ENCODE peak calls at places on chromosome 9, in six cellular contexts. C is prostate gland, Q is stomach, Z is ovary, V is MM.1S, I is WERI-Rb-1. N is an unnamed sample.

GRCh38 chr9:14424323-14424722 is 110.4 kb upstream of the NFIB start:
- DNase-seq in I (no peak), C (no peak), Q (no peak), Z (no peak), V (no peak), N (no peak)

GRCh38 chr9:88952976-88953375 is 38.3 kb upstream of the S1PR3 start:
- DNase-seq in C (no peak), Q (no peak), Z (no peak), V (no peak), I (no peak), N (no peak)

GRCh38 chr9:70761139-70761538 is 346.7 kb upstream of the KLF9 start:
- DNase-seq in Q (no peak), C (no peak), Z (no peak), I (no peak), V (no peak), N (no peak)

GRCh38 chr9:99822096-99822595 is 461 bp downstream of the NR4A3 start:
- DNase-seq in V (peak; percentile 32), C (peak; percentile 6), Q (no peak), I (no peak), Z (peak; percentile 63), N (no peak)

GRCh38 chr9:136855461-136856077 is 3.4 kb downstream of the MAMDC4 start:
- DNase-seq in I (no peak), C (no peak), Q (no peak), V (no peak), Z (peak; percentile 27), N (no peak)

GRCh38 chr9:6869081-6869948 is 111.5 kb downstream of the KDM4C start:
- DNase-seq in I (no peak), Q (no peak), Z (no peak), C (no peak), V (no peak), N (no peak)

GRCh38 chr9:13351768-13352386 is 72.4 kb upstream of the MPDZ start:
- DNase-seq in C (peak; percentile 6), I (no peak), Q (no peak), Z (no peak), V (peak; percentile 16), N (peak; percentile 51)

GRCh38 chr9:34413229-34413852 is 36.6 kb upstream of the MYORG start:
- DNase-seq in I (no peak), V (peak; percentile 58), Q (peak; percentile 29), C (no peak), Z (peak; percentile 53), N (peak; percentile 32)

GRCh38 chr9:18014556-18014955 is 435.7 kb downstream of the SH3GL2 start:
- DNase-seq in Z (no peak), V (no peak), I (no peak), Q (no peak), C (no peak), N (peak; percentile 4)

GRCh38 chr9:18018661-18019060 is 439.8 kb downstream of the SH3GL2 start:
- DNase-seq in C (no peak), Q (no peak), V (no peak), Z (no peak), I (no peak), N (no peak)

GRCh38 chr9:18018241-18018640 is 439.4 kb downstream of the SH3GL2 start:
- DNase-seq in Q (no peak), Z (no peak), C (no peak), I (no peak), V (no peak), N (no peak)

GRCh38 chr9:18020254-18020745 is 441.4 kb downstream of the SH3GL2 start:
- DNase-seq in I (no peak), Q (no peak), V (no peak), Z (no peak), C (no peak), N (no peak)

DNA sequence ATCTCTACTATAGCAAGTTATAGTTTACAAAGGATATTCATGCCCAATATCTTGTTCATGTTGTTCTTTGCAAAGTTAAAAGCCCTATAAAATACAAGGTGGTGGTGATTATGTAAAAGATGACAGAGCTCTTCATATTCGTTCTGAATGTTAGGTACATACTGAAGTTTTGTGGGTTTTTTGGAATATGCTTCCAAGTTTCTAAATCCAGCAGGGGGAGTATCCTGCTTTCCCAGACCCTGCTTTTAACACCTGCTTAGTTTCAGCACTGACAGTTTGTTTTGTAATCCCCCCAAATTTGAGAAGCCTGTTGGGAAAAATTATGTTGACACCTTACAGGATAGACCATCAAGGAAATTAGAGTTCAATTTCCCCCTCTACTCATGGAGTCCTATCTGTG is 438.3 kb downstream of the SH3GL2 start:
- DNase-seq in V (no peak), Q (no peak), Z (no peak), C (no peak), I (no peak), N (no peak)
- TF ChIP-seq CTCF in V (no peak), Q (no peak), Z (no peak), C (no peak), I (peak; percentile 21), N (no peak)

DNA sequence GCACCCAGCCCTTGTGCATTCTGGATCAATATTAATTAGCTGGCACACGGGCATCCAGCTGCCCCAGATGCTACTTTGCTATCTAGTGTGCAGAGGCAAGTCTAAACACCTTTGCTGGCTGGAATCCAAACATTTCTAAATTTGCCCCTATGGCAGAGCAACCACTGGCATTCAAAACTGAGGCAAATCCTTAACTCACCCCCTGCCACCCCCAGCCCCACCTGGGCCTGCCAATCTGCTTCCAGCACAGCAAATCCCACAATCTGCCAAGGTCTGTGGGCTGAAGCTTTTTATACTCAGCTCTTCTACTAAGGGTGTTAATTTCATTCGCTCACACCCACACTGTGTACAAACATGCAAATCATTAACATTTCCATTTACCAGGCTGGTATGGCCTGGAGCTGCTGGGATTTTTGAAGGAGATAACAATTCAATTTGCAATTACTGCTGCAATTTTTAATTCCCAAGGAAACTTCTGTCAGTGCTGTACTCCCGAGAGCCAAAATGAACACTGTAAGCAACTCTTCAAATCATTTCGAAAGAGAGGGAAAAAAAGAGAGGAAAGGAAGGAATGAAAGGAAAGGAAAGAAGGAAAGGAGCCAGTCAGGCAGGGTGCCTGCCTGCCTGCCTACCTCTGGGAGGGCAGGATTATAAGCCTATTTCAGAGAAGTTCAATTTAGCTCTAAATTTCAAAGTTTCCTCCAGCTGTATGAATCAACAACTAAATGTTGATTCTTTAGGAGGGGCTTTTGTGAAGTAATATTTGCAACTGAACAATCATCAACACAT is 35.5 kb downstream of the RAPGEF1 start:
- DNase-seq in Q (no peak), C (no peak), I (peak; percentile 42), V (no peak), Z (no peak), N (peak; percentile 65)
- H3K4me3 ChIP-seq in Q (no peak overlapping the region), C (no peak overlapping the region), I (no peak overlapping the region), V (no peak overlapping the region), Z (no peak overlapping the region), N (no peak overlapping the region)

DNA sequence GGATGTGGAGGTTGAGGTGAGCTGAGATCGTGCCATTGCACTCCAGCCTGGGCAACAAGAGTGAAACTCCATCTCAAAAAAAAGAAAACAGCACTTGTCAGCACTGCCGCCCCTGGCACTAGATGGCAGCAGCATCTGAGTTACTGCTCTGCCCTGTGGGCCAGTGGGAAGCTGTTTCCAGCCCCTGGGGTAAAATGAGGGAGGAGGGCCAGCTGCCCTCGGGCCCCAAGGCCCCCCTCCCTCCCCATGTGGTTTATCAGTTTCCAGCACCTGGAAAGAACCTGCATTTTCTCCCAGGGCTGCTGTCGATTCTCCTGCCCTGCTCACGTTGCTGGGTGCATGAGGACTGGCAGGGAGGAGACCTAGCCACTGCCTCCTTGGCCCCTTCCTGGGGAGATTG is 13.2 kb upstream of the CEL start:
- DNase-seq in V (peak; percentile 57), I (peak; percentile 53), C (no peak), Z (no peak), Q (peak; percentile 60), N (peak; percentile 29)
- H3K36me3 ChIP-seq in V (no peaks in the 10 kb centered on the region), I (peaks cover 98% of the 10 kb centered on the region), C (peaks cover 9% of the 10 kb centered on the region), Z (no peaks in the 10 kb centered on the region), Q (peaks cover 100% of the 10 kb centered on the region), N (peaks cover 34% of the 10 kb centered on the region)

GRCh38 chr9:130864541-130864940 is 29.5 kb downstream of the ABL1 start:
- DNase-seq in I (no peak), C (no peak), V (no peak), Q (no peak), Z (no peak), N (no peak)
- TF ChIP-seq CTCF in I (peak; percentile 6), C (no peak), V (no peak), Q (no peak), Z (no peak), N (no peak)

DNA sequence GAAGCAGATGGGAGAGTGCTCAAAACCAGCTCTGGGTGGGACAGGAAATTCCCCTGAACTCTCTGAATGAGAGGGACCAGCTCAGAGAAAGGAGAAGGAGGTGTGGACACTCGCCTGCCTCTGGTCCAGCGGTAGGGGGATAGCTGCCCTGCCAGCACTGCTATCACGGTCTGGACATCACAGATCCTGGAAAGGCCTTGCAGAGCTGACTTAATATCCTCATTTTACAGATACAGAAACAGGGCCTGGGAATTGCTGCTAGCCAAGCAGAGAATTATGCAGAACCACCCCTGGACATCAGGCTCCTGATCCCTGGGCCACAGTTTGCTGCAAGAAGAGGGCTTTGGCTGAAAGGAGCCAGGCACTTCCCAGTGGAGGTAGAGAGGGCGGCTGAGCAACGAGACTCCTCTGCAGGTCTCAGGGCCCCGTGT is 4.8 kb downstream of the TRAF1 start:
- DNase-seq in V (no peak), C (no peak), Q (no peak), Z (no peak), I (peak; percentile 79), N (no peak)
- H3K4me3 ChIP-seq in V (no peak overlapping the region), C (no peak overlapping the region), Q (no peak overlapping the region), Z (no peak overlapping the region), I (no peak overlapping the region), N (no peak overlapping the region)

GRCh38 chr9:109039539-109039938 is 26.2 kb upstream of the CTNNAL1 start:
- DNase-seq in C (no peak), Q (no peak), I (no peak), Z (no peak), V (no peak), N (no peak)

GRCh38 chr9:109036744-109037680 is 23.7 kb upstream of the CTNNAL1 start:
- DNase-seq in C (no peak), V (no peak), Z (no peak), Q (no peak), I (no peak), N (no peak)

GRCh38 chr9:109037946-109038345 is 24.6 kb upstream of the CTNNAL1 start:
- DNase-seq in Z (no peak), V (no peak), Q (no peak), C (no peak), I (no peak), N (peak; percentile 75)

GRCh38 chr9:109043578-109043977 is 30.3 kb upstream of the CTNNAL1 start:
- DNase-seq in Q (no peak), C (no peak), V (no peak), Z (no peak), I (no peak), N (no peak)

GRCh38 chr9:109040571-109040970 is 27.3 kb upstream of the CTNNAL1 start:
- DNase-seq in I (no peak), V (no peak), C (no peak), Q (no peak), Z (no peak), N (no peak)
- H3K36me3 ChIP-seq in I (peaks cover 58% of the 10 kb centered on the region), V (peaks cover 5% of the 10 kb centered on the region), C (no peaks in the 10 kb centered on the region), Q (peaks cover 55% of the 10 kb centered on the region), Z (no peaks in the 10 kb centered on the region), N (peaks cover 5% of the 10 kb centered on the region)

N was measured in bronchial epithelial cell.